ENCODE peak calls at places on chromosomes 12 and 14, in five cellular contexts. P is trophoblast cell, W is A549, L is H1, Z is astrocyte. S is an unnamed sample.
A peak's percentile ranks its signal among the peaks of the same experiment; 100 is the strongest.

GRCh38 chr12:26273811-26274210 is 78.4 kb downstream of the SSPN start:
- DNase-seq in Z (no peak), L (no peak), P (no peak), W (no peak), S (no peak)

GRCh38 chr12:121996945-121997612 is 24.6 kb upstream of the BCL7A start:
- DNase-seq in Z (no peak), P (peak; percentile 36), L (no peak), W (no peak), S (no peak)

GRCh38 chr12:59407799-59408198 is 188.0 kb upstream of the SLC16A7 start:
- DNase-seq in Z (no peak), P (no peak), W (no peak), L (no peak), S (no peak)

GRCh38 chr14:88519907-88520306 is 34.9 kb downstream of the PTPN21 start:
- DNase-seq in P (no peak), L (no peak), Z (no peak), W (no peak), S (no peak)

GRCh38 chr12:38588618-38589309 is 272.2 kb downstream of the ALG10B start:
- DNase-seq in W (no peak), Z (no peak), L (no peak), P (no peak), S (no peak)

GRCh38 chr12:80272516-80272915 is 171.5 kb upstream of the PTPRQ start:
- DNase-seq in Z (peak; percentile 48), L (no peak), W (no peak), P (no peak), S (no peak)

GRCh38 chr12:105562727-105563072 is 232.2 kb downstream of the C12orf75 start:
- DNase-seq in L (no peak), W (peak; percentile 41), Z (no peak), P (no peak), S (no peak)

GRCh38 chr14:104297721-104298401 is 159.5 kb downstream of the KIF26A start:
- DNase-seq in W (no peak), L (no peak), P (no peak), Z (no peak), S (no peak)

GRCh38 chr14:41568979-41569378 is 37.7 kb upstream of the LRFN5 start:
- DNase-seq in L (no peak), Z (no peak), W (no peak), P (no peak), S (no peak)

GRCh38 chr14:64502476-64503183 is 1.0 kb downstream of the ZBTB25 start:
- DNase-seq in W (no peak), L (no peak), Z (peak; percentile 15), P (peak; percentile 77), S (peak; percentile 48)

GRCh38 chr12:90322006-90322405 is 613.4 kb upstream of the ATP2B1 start:
- DNase-seq in L (no peak), W (no peak), P (no peak), Z (peak; percentile 3), S (no peak)

GRCh38 chr14:92408186-92408585 is 85.2 kb downstream of the SLC24A4 start:
- DNase-seq in P (no peak), W (no peak), Z (peak; percentile 73), L (no peak), S (no peak)

GRCh38 chr14:29898470-29898869 is 29.2 kb downstream of the PRKD1 start:
- DNase-seq in L (no peak), Z (no peak), W (no peak), P (no peak), S (no peak)

GRCh38 chr12:8033153-8034044 is 883 bp downstream of the FOXJ2 start:
- DNase-seq in P (peak; percentile 38), W (peak; percentile 68), Z (peak; percentile 26), L (no peak), S (peak; percentile 34)

GRCh38 chr14:100896369-100897060 is 7.0 kb downstream of the RTL1 start:
- DNase-seq in P (no peak), L (peak; percentile 43), W (no peak), Z (no peak), S (no peak)

GRCh38 chr14:70955543-70956480 is 48.6 kb downstream of the PCNX1 start:
- DNase-seq in P (peak; percentile 41), L (no peak), W (no peak), Z (no peak), S (peak; percentile 27)

DNA sequence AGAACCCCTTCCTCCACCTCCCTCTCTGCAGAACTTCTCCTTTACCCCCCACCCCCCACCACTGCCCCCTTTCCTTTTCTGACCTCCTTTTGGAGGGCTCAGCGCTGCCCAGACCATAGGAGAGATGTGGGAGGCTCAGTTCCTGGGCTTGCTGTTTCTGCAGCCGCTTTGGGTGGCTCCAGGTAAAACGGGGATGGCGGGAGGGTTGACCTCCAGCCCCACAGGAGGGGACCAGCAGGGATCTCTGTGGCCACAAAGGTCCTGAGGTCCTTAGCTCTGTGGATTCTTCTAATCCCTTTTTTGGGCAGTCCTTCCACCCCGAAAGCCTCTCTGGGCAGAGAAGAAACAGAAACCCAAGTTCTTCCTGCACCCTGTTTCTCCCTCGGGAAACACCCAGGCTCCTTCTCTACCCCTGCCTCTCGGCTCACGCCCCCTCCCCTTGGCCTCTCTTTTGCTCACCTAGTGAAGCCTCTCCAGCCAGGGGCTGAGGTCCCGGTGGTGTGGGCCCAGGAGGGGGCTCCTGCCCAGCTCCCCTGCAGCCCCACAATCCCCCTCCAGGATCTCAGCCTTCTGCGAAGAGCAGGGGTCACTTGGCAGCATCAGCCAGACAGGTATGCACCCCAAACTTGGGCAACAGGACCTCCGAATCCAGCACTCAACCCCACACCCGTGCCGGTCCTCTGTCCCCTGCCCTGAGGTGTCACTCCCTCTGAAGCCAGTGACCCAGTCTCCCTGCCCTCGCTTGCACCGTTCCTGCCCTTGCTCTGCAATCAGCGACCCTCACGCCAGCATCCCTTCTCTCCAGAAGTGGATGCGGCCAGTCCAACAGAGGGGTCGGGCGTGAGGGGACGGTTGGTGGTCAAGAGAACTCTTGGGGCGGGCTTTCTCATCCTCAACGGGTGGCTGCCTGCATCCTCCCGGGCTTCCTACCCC is 675 bp downstream of the LAG3 start:
- DNase-seq in Z (no peak), W (no peak), P (no peak), L (peak; percentile 71), S (no peak)
- H3K4me3 ChIP-seq in Z (no peak overlapping the region), W (no peak overlapping the region), P (no peak overlapping the region), L (peak overlapping the region; percentile 30), S (no peak overlapping the region)

GRCh38 chr12:120833849-120834248 is 70.3 kb downstream of the SPPL3 start:
- DNase-seq in Z (no peak), P (peak; percentile 36), W (no peak), L (no peak), S (no peak)
- H3K4me2 ChIP-seq in Z (no peak overlapping the region), P (no peak overlapping the region), W (no peak overlapping the region), L (no peak overlapping the region), S (peak overlapping the region; percentile 40)

GRCh38 chr14:90816686-90817436 is 631 bp upstream of the TTC7B start:
- DNase-seq in Z (no peak), L (peak; percentile 63), P (no peak), W (no peak), S (no peak)

GRCh38 chr14:90812109-90812508 is 4.1 kb downstream of the TTC7B start:
- DNase-seq in L (no peak), Z (no peak), P (no peak), W (no peak), S (no peak)

GRCh38 chr14:90815817-90816662 is at the start of gene TTC7B:
- DNase-seq in Z (no peak), W (peak; percentile 83), L (peak; percentile 77), P (peak; percentile 61), S (peak; percentile 20)

GRCh38 chr14:90815567-90815816 is 738 bp downstream of the TTC7B start:
- DNase-seq in W (no peak), P (no peak), L (no peak), Z (no peak), S (no peak)

GRCh38 chr14:90814806-90815566 is 1.2 kb downstream of the TTC7B start:
- DNase-seq in L (no peak), P (no peak), Z (no peak), W (no peak), S (no peak)
- H3K4me3 ChIP-seq in L (peak overlapping the region; percentile 71), P (peak overlapping the region; percentile 85), Z (peak overlapping the region; percentile 66), W (peak overlapping the region; percentile 90), S (no peak overlapping the region)

GRCh38 chr12:54197037-54197909 is 8.5 kb upstream of the SMUG1 start:
- DNase-seq in Z (peak; percentile 45), P (no peak), W (no peak), L (no peak), S (peak; percentile 60)

GRCh38 chr12:54201001-54201794 is 12.4 kb upstream of the SMUG1 start:
- DNase-seq in Z (peak; percentile 22), W (peak; percentile 91), L (peak; percentile 90), P (peak; percentile 79), S (peak; percentile 77)

GRCh38 chr12:54196396-54196795 is 7.6 kb upstream of the SMUG1 start:
- DNase-seq in L (no peak), P (no peak), Z (no peak), W (no peak), S (peak; percentile 30)

GRCh38 chr12:54200412-54200811 is 11.6 kb upstream of the SMUG1 start:
- DNase-seq in P (no peak), L (no peak), W (no peak), Z (no peak), S (no peak)

GRCh38 chr12:54199034-54199433 is 10.2 kb upstream of the SMUG1 start:
- DNase-seq in W (no peak), P (no peak), Z (no peak), L (no peak), S (no peak)
- H3K4me2 ChIP-seq in W (no peak overlapping the region), P (no peak overlapping the region), Z (no peak overlapping the region), L (no peak overlapping the region), S (no peak overlapping the region)

GRCh38 chr12:1444142-1444516 is 150.3 kb downstream of the FBXL14 start:
- DNase-seq in W (no peak), P (peak; percentile 64), L (no peak), Z (no peak), S (no peak)
- H3K4me3 ChIP-seq in W (no peak overlapping the region), P (no peak overlapping the region), L (no peak overlapping the region), Z (peak overlapping the region; percentile 7), S (no peak overlapping the region)